ENCODE peak calls at places on chromosome 10, in five cellular contexts. Q is AG04450, J is heart right ventricle, C is psoas muscle, Z is uterus. V is an unnamed sample.
A peak's percentile ranks its signal among the peaks of the same experiment; 100 is the strongest.

GRCh38 chr10:11832042-11832441 is 8.9 kb downstream of the PROSER2 start:
- DNase-seq in Q (no peak), J (no peak), C (no peak), Z (no peak), V (no peak)

GRCh38 chr10:122643931-122644534 is 55.6 kb downstream of the C10orf120 start:
- DNase-seq in Q (no peak), J (no peak), C (no peak), Z (no peak), V (no peak)

GRCh38 chr10:125123363-125124113 is 36.8 kb downstream of the CTBP2 start:
- DNase-seq in Q (no peak), Z (peak; percentile 73), C (peak; percentile 93), J (peak; percentile 87), V (no peak)

GRCh38 chr10:82310839-82311238 is 435.8 kb downstream of the NRG3 start:
- DNase-seq in Z (no peak), J (no peak), Q (no peak), C (no peak), V (no peak)

GRCh38 chr10:30055094-30055701 is 4.2 kb downstream of the JCAD start:
- DNase-seq in C (no peak), Q (no peak), Z (no peak), J (no peak), V (no peak)

GRCh38 chr10:131982185-131982756 is 548 bp upstream of the BNIP3 start:
- DNase-seq in J (no peak), Q (no peak), Z (no peak), C (no peak), V (no peak)

GRCh38 chr10:3139135-3139910 is 33.3 kb downstream of the PITRM1 start:
- DNase-seq in Z (no peak), Q (no peak), J (no peak), C (no peak), V (no peak)

GRCh38 chr10:72194949-72195348 is 20.9 kb upstream of the ANAPC16 start:
- DNase-seq in C (no peak), Z (no peak), J (no peak), Q (no peak), V (no peak)

GRCh38 chr10:67858971-67859370 is 21.0 kb upstream of the DNAJC12 start:
- DNase-seq in J (no peak), C (no peak), Z (no peak), Q (no peak), V (no peak)

GRCh38 chr10:11292576-11293302 is 275.1 kb downstream of the CELF2 start:
- DNase-seq in C (no peak), Z (no peak), J (no peak), Q (no peak), V (no peak)

GRCh38 chr10:110667620-110668343 is 23.6 kb downstream of the RBM20 start:
- DNase-seq in Q (no peak), Z (no peak), J (no peak), C (peak; percentile 77), V (peak; percentile 47)

GRCh38 chr10:89332718-89333281 is 5.0 kb downstream of the IFIT3 start:
- DNase-seq in Z (no peak), Q (no peak), C (no peak), J (no peak), V (no peak)

GRCh38 chr10:24425151-24425550 is 216.2 kb downstream of the KIAA1217 start:
- DNase-seq in Q (no peak), C (no peak), J (no peak), Z (no peak), V (no peak)

GRCh38 chr10:90930070-90930837 is 9.4 kb upstream of the ANKRD1 start:
- DNase-seq in Q (peak; percentile 42), C (no peak), Z (no peak), J (peak; percentile 15), V (peak; percentile 74)

GRCh38 chr10:26960308-26960707 is 99.5 kb upstream of the ABI1 start:
- DNase-seq in C (peak; percentile 58), Q (no peak), J (no peak), Z (no peak), V (no peak)

GRCh38 chr10:117137031-117137910 is 799 bp downstream of the VAX1 start:
- DNase-seq in C (no peak), Q (no peak), Z (no peak), J (no peak), V (peak; percentile 83)
- H3K27ac ChIP-seq in C (no peak overlapping the region), Q (no peak overlapping the region), Z (no peak overlapping the region), J (no peak overlapping the region), V (no peak overlapping the region)

DNA sequence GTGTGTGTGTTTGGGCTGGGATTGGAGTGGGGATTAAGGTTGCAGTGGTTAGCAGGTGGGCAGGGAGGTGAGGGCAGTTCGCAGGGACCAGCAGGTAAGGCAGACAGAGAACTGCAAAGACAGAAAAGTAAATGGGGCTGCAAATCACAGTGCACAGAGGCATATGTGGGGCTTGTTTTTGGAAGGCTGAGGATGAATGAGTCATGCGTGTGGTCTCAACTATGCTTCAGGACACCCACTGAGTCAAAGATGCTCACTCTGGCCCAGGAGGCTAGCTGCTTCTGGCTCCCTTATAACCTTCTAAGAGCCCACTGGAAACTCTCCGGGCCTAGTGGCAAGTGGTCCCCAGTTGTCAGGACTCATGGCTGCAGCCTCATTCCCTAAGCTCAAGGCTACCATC is 118.2 kb downstream of the ZNF248 start:
- DNase-seq in J (no peak), Q (no peak), C (no peak), Z (no peak), V (no peak)
- H3K9me3 ChIP-seq in J (no peaks in the 10 kb centered on the region), Q (peaks cover 52% of the 10 kb centered on the region), C (no peaks in the 10 kb centered on the region), Z (no peaks in the 10 kb centered on the region), V (no peaks in the 10 kb centered on the region)

DNA sequence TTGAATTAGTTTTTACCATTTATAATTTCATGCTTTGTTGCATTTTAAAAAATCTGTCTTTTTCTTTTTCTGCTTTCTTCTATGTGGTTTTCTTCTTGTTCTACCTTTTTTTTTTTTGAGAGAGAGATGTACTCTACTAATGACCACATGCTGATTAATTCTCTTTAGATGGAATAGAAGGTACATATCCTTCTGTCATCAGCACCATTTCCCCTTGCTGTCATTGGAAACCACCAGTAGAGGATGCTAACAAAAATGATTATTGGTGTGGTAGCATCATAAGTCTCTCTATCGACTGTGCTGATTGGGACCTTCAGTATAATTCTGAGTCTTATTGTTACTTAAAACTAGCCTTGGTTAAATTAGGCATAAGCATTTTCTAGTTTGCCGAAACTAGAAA is 3.6 kb downstream of the ZEB1 start:
- DNase-seq in C (no peak), J (no peak), Z (no peak), Q (no peak), V (peak; percentile 5)
- TF ChIP-seq CTCF in C (peak; percentile 21), J (peak; percentile 53), Z (peak; percentile 6), Q (peak; percentile 48), V (no peak)

DNA sequence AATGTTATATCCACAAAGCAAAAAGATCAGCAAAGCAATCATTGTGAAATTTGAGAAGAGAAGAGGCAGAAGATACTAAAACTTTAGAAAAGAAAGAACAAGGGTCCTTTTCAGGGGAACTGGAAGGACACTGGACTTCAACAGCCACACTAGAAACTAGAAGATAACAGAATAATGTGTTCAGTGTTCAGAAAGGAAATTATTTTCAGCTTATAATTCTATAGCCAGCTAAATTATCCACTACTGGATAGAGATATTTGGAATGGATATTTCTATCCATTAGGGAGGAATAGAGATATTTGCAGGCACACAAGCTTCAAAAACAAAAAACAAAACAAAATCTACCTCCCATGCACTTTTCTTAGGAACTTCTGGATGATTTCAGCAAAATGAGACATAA is 12.8 kb downstream of the ANXA11 start:
- DNase-seq in Q (no peak), C (no peak), Z (no peak), J (no peak), V (no peak)
- H3K27ac ChIP-seq in Q (no peak overlapping the region), C (peak overlapping the region; percentile 99), Z (no peak overlapping the region), J (no peak overlapping the region), V (no peak overlapping the region)

GRCh38 chr10:133565441-133566294 is at the start of gene SYCE1:
- DNase-seq in J (peak; percentile 23), Q (no peak), C (no peak), Z (peak; percentile 48), V (no peak)
- H3K9me3 ChIP-seq in J (peaks cover 9% of the 10 kb centered on the region), Q (peaks cover 36% of the 10 kb centered on the region), C (peaks cover 9% of the 10 kb centered on the region), Z (no peaks in the 10 kb centered on the region), V (peaks cover 11% of the 10 kb centered on the region)

DNA sequence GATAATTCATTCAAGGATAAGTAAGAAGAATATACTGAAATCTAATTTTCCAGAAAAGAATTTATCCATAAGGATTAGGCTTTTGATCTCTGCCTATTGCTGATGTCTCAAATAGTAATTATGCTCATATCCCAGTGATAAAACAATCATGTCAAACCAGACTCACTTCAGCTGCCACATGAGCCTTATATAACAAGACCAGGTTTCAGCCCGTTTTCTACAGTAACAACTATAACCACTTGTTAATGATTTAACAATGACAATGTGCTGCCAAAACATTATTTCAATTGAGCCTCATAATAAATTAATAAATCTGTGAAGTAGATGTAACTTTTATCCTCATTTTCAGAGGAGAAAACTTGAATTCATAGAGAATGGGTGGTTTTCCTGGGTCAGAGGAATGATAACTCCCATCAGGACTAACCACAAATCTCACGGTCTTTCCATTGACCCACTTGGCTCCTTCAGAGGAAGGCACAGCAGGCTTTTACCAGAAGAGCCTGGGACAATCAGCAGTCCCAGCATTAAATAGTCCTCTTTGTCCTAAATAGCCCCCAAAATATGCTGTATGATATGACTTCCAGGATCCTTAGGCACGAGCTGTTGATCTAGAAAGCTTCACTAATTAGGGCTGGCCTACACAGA is 42.5 kb upstream of the SLIT1 start:
- DNase-seq in Q (no peak), C (no peak), Z (no peak), J (no peak), V (no peak)
- TF ChIP-seq CTCF in Q (no peak), C (no peak), Z (no peak), J (no peak), V (no peak)

GRCh38 chr10:103467391-103467790 is 8.7 kb upstream of the CALHM1 start:
- DNase-seq in Z (no peak), J (no peak), Q (no peak), C (peak; percentile 3), V (no peak)
- H3K27ac ChIP-seq in Z (no peak overlapping the region), J (no peak overlapping the region), Q (no peak overlapping the region), C (no peak overlapping the region), V (no peak overlapping the region)

GRCh38 chr10:43137971-43138756 is at the start of gene CSGALNACT2:
- DNase-seq in J (peak; percentile 86), C (peak; percentile 92), Q (peak; percentile 46), Z (peak; percentile 86), V (peak; percentile 89)
- H3K9me3 ChIP-seq in J (no peaks in the 10 kb centered on the region), C (no peaks in the 10 kb centered on the region), Q (no peaks in the 10 kb centered on the region), Z (no peaks in the 10 kb centered on the region), V (no peaks in the 10 kb centered on the region)

GRCh38 chr10:17409170-17409733 is 45.1 kb downstream of the ST8SIA6 start:
- DNase-seq in C (no peak), Q (no peak), J (no peak), Z (no peak), V (no peak)
- TF ChIP-seq CTCF in C (no peak), Q (peak; percentile 64), J (peak; percentile 43), Z (no peak), V (peak; percentile 45)

DNA sequence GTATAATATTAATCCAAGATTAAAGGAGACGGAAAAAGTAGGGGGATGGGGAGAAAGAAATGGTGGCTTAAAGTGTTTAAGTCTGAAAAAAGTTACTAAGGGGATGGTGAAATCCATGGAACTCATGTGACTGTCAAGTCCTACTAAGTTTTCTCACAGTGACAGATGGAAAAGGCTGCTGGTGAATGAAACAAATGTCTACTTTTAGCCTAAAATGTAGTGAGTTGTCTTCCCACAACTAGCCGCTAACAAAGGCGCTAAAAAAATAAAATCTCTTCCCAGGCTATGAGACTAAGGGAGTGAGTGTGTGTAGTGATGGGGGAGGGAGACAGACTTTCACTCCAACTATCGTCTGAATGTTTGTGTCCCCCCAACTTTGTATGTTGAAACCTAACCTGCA is 12.6 kb downstream of the VIM start:
- DNase-seq in J (no peak), Q (no peak), C (no peak), Z (no peak), V (no peak)
- H3K27ac ChIP-seq in J (no peak overlapping the region), Q (no peak overlapping the region), C (no peak overlapping the region), Z (no peak overlapping the region), V (no peak overlapping the region)

V was measured in neural progenitor cell.